ENCODE peak calls at places on chromosomes 12 and 14, in nine cellular contexts. P is NCI-H1436; N is activated CD4-positive, alpha-beta T cell treated with anti-CD3 and anti-CD28 coated beads for 1 hour; F is substantia nigra; I is SK-MEL-5; O is NCI-H748 treated with DMSO at 0.1 percent for 48 hours; W is CD8-positive, alpha-beta T cell; T is NCI-H2029 treated with DMSO at 0.1 percent for 48 hours; J is breast epithelium. V is an unnamed sample.
A peak's percentile ranks its signal among the peaks of the same experiment; 100 is the strongest.

GRCh38 chr14:52023518-52023917 is 34.2 kb downstream of the RTRAF start:
- DNase-seq in I (no peak), W (no peak), J (no peak), P (no peak), N (no peak), T (no peak), O (no peak), F (no peak), V (no peak)

GRCh38 chr14:42541535-42542001 is 934.9 kb downstream of the LRFN5 start:
- DNase-seq in T (no peak), P (no peak), I (peak; percentile 8), N (no peak), F (no peak), O (no peak), W (no peak), J (no peak), V (no peak)

GRCh38 chr14:51750542-51750941 is 98.8 kb downstream of the FRMD6 start:
- DNase-seq in N (no peak), J (no peak), P (no peak), I (peak; percentile 1), F (no peak), O (no peak), T (no peak), W (no peak), V (no peak)

GRCh38 chr14:104681689-104682074 is 7.7 kb upstream of the INF2 start:
- DNase-seq in T (no peak), I (peak; percentile 49), O (no peak), P (no peak), W (no peak), J (peak; percentile 71), F (peak; percentile 83), N (no peak), V (peak; percentile 78)

GRCh38 chr14:102727336-102728095 is 49.7 kb upstream of the TRAF3 start:
- DNase-seq in O (no peak), I (no peak), W (no peak), T (no peak), P (no peak), N (no peak), J (no peak), F (no peak), V (no peak)

GRCh38 chr12:52148541-52149181 is 43.2 kb downstream of the KRT80 start:
- DNase-seq in W (no peak), O (no peak), F (no peak), J (peak; percentile 97), T (no peak), I (no peak), N (no peak), P (peak; percentile 17), V (no peak)

GRCh38 chr12:59393506-59393905 is 202.3 kb upstream of the SLC16A7 start:
- DNase-seq in F (no peak), W (no peak), T (no peak), N (no peak), O (no peak), J (no peak), I (no peak), P (no peak), V (no peak)

GRCh38 chr14:24430682-24431568 is 1.2 kb downstream of the KHNYN start:
- DNase-seq in I (no peak), W (peak; percentile 67), P (no peak), O (no peak), F (no peak), J (no peak), N (peak; percentile 39), T (no peak), V (no peak)

GRCh38 chr14:77498120-77498979 is at the start of gene ISM2:
- DNase-seq in J (no peak), T (no peak), N (peak; percentile 22), F (no peak), I (no peak), P (peak; percentile 44), O (no peak), W (peak; percentile 45), V (peak; percentile 46)

GRCh38 chr12:67663121-67663520 is 14.6 kb downstream of the DYRK2 start:
- DNase-seq in O (no peak), J (no peak), F (no peak), P (no peak), N (no peak), T (no peak), I (no peak), W (no peak), V (no peak)

GRCh38 chr12:44053550-44054243 is 217.8 kb downstream of the TMEM117 start:
- DNase-seq in O (no peak), W (no peak), T (no peak), P (no peak), I (no peak), N (no peak), J (no peak), F (no peak), V (no peak)

GRCh38 chr12:106091421-106091820 is 47.3 kb downstream of the NUAK1 start:
- DNase-seq in J (no peak), T (no peak), W (no peak), I (no peak), F (no peak), P (no peak), O (no peak), N (no peak), V (no peak)

GRCh38 chr14:30165255-30165654 is 237.6 kb upstream of the PRKD1 start:
- DNase-seq in J (no peak), F (no peak), I (no peak), W (no peak), N (no peak), P (no peak), O (no peak), T (no peak), V (no peak)

GRCh38 chr12:122150127-122150681 is 23.8 kb downstream of the IL31 start:
- DNase-seq in P (no peak), O (no peak), J (no peak), I (no peak), N (no peak), T (no peak), F (no peak), W (no peak), V (no peak)

GRCh38 chr12:121718653-121719239 is 6.2 kb downstream of the TMEM120B start:
- DNase-seq in J (no peak), F (no peak), N (no peak), P (no peak), O (no peak), W (no peak), I (no peak), T (no peak), V (no peak)

GRCh38 chr12:47811581-47812484 is 7.9 kb downstream of the HDAC7 start:
- DNase-seq in O (no peak), J (no peak), P (no peak), W (no peak), N (no peak), T (no peak), F (no peak), I (no peak), V (no peak)

GRCh38 chr12:127162902-127163301 is 1104.1 kb upstream of the TMEM132C start:
- DNase-seq in N (no peak), P (no peak), O (no peak), W (peak; percentile 45), T (no peak), I (no peak), F (no peak), J (no peak), V (no peak)

GRCh38 chr12:94127239-94128131 is 20.9 kb upstream of the PLXNC1 start:
- DNase-seq in J (no peak), I (no peak), W (no peak), F (no peak), O (no peak), N (no peak), P (no peak), T (no peak), V (no peak)

GRCh38 chr14:24145700-24146621 is at the start of gene PSME2:
- DNase-seq in W (no peak), I (no peak), J (no peak), T (no peak), N (no peak), O (no peak), F (no peak), P (no peak), V (no peak)

V was measured in left lobe of liver.